ENCODE peak calls at places on chromosomes 3 and 15, in nine cellular contexts. E, H, B, O, J, V, C, Y and N are unnamed samples.

GRCh38 chr15:90058308-90058707 is 44.0 kb downstream of the IDH2 start:
- DNase-seq in V (no peak), C (no peak), E (no peak), O (no peak), H (no peak), Y (no peak), B (no peak), J (no peak), N (no peak)

GRCh38 chr15:68368731-68369435 is 63.1 kb downstream of the ITGA11 start:
- DNase-seq in E (no peak), H (no peak), J (peak; percentile 70), O (no peak), Y (no peak), C (no peak), B (no peak), V (no peak), N (no peak)

GRCh38 chr3:76664816-76665215 is 375.1 kb upstream of the ROBO2 start:
- DNase-seq in Y (no peak), J (no peak), O (no peak), E (no peak), V (no peak), C (no peak), B (no peak), H (no peak), N (no peak)

GRCh38 chr3:99753268-99753975 is 64.2 kb upstream of the CMSS1 start:
- DNase-seq in C (peak; percentile 62), V (peak; percentile 18), Y (no peak), H (peak; percentile 51), J (peak; percentile 93), O (peak; percentile 27), B (no peak), E (peak; percentile 91), N (no peak)

GRCh38 chr3:53502737-53503136 is 8.3 kb downstream of the CACNA1D start:
- DNase-seq in C (no peak), B (no peak), V (no peak), H (no peak), O (no peak), E (no peak), Y (no peak), J (no peak), N (no peak)

GRCh38 chr15:39499701-39500100 is 81.2 kb upstream of the THBS1 start:
- DNase-seq in J (no peak), Y (no peak), B (no peak), E (no peak), O (no peak), C (no peak), H (no peak), V (no peak), N (no peak)

GRCh38 chr3:174215426-174215825 is 643.7 kb upstream of the NAALADL2 start:
- DNase-seq in V (no peak), Y (no peak), H (no peak), O (no peak), B (no peak), J (no peak), C (no peak), E (no peak), N (no peak)

GRCh38 chr3:155661730-155662129 is 83.1 kb downstream of the PLCH1 start:
- DNase-seq in E (no peak), C (no peak), Y (no peak), O (no peak), J (no peak), H (no peak), V (no peak), B (no peak), N (no peak)

GRCh38 chr3:16511561-16512434 is 1.7 kb downstream of the RFTN1 start:
- DNase-seq in Y (peak; percentile 72), O (peak; percentile 82), E (peak; percentile 91), J (peak; percentile 86), H (peak; percentile 75), B (no peak), C (no peak), V (peak; percentile 46), N (no peak)

GRCh38 chr3:137259709-137260108 is 301.9 kb downstream of the IL20RB start:
- DNase-seq in O (no peak), Y (no peak), H (no peak), B (no peak), V (no peak), J (no peak), C (no peak), E (no peak), N (no peak)

GRCh38 chr3:42264399-42265058 is 1.5 kb downstream of the CCK start:
- DNase-seq in O (no peak), V (no peak), J (peak; percentile 13), E (peak; percentile 28), B (no peak), C (no peak), Y (no peak), H (peak; percentile 29), N (no peak)

GRCh38 chr15:73781038-73781925 is 28.1 kb upstream of the INSYN1 start:
- DNase-seq in V (no peak), E (peak; percentile 4), Y (no peak), B (no peak), H (peak; percentile 54), C (no peak), O (peak; percentile 6), J (peak; percentile 45), N (no peak)

GRCh38 chr3:72186485-72186864 is 401.5 kb upstream of the PROK2 start:
- DNase-seq in C (no peak), E (peak; percentile 51), V (no peak), O (no peak), Y (no peak), H (peak; percentile 24), B (no peak), J (peak; percentile 78), N (no peak)

GRCh38 chr3:194836676-194837075 is 151.0 kb downstream of the FAM43A start:
- DNase-seq in O (no peak), H (no peak), B (no peak), C (peak; percentile 64), E (no peak), Y (no peak), V (no peak), J (no peak), N (no peak)

GRCh38 chr15:38069506-38069905 is 135.1 kb downstream of the TMCO5A start:
- DNase-seq in V (no peak), E (peak; percentile 87), C (no peak), H (peak; percentile 79), O (no peak), B (no peak), J (peak; percentile 84), Y (no peak), N (no peak)

GRCh38 chr3:58299839-58300516 is 6.1 kb upstream of the RPP14 start:
- DNase-seq in C (no peak), B (no peak), Y (no peak), H (peak; percentile 39), J (peak; percentile 83), O (no peak), V (no peak), E (peak; percentile 83), N (no peak)

GRCh38 chr3:5220667-5221431 is 33.3 kb downstream of the EDEM1 start:
- DNase-seq in B (no peak), C (no peak), E (no peak), Y (no peak), H (no peak), J (no peak), O (no peak), V (no peak), N (no peak)

GRCh38 chr3:72340476-72341379 is 507.5 kb downstream of the SHQ1 start:
- DNase-seq in H (no peak), V (peak; percentile 54), Y (no peak), E (no peak), B (no peak), C (no peak), O (no peak), J (no peak), N (no peak)

GRCh38 chr3:40044487-40044886 is 235.1 kb downstream of the MYRIP start:
- DNase-seq in B (no peak), C (no peak), Y (no peak), H (no peak), V (no peak), E (no peak), O (no peak), J (peak; percentile 81), N (no peak)

GRCh38 chr15:28920781-28921331 is 35.1 kb downstream of the APBA2 start:
- DNase-seq in Y (no peak), C (no peak), V (no peak), J (no peak), B (no peak), H (no peak), E (no peak), O (no peak), N (no peak)

GRCh38 chr3:127970966-127971592 is 56.0 kb downstream of the KBTBD12 start:
- DNase-seq in E (peak; percentile 67), O (peak; percentile 25), Y (no peak), J (peak; percentile 69), C (peak; percentile 55), B (no peak), V (no peak), H (peak; percentile 50), N (peak; percentile 10)

GRCh38 chr3:43962043-43962442 is 271.3 kb downstream of the ABHD5 start:
- DNase-seq in Y (no peak), C (no peak), J (no peak), B (no peak), E (no peak), V (no peak), O (no peak), H (no peak), N (no peak)

GRCh38 chr3:122784436-122784835 is 9.2 kb downstream of the HSPBAP1 start:
- DNase-seq in B (no peak), V (no peak), C (no peak), Y (no peak), H (peak; percentile 70), E (peak; percentile 28), O (no peak), J (peak; percentile 72), N (no peak)

GRCh38 chr15:90212221-90213079 is 11.3 kb downstream of the SEMA4B start:
- DNase-seq in O (no peak), V (no peak), J (no peak), C (no peak), B (no peak), E (no peak), H (no peak), Y (no peak), N (no peak)

GRCh38 chr3:15630646-15631350 is 29.3 kb downstream of the BTD start:
- DNase-seq in B (no peak), V (no peak), J (peak; percentile 82), O (no peak), C (peak; percentile 67), Y (no peak), H (peak; percentile 28), E (peak; percentile 73), N (no peak)

GRCh38 chr15:101039461-101039860 is 120.3 kb downstream of the LRRK1 start:
- DNase-seq in Y (no peak), E (peak; percentile 64), H (no peak), J (peak; percentile 95), B (no peak), O (no peak), V (no peak), C (no peak), N (no peak)

GRCh38 chr3:175692256-175692655 is 833.1 kb downstream of the NAALADL2 start:
- DNase-seq in O (no peak), J (peak; percentile 29), H (no peak), Y (no peak), V (no peak), E (no peak), C (no peak), B (no peak), N (no peak)

GRCh38 chr15:75751901-75752300 is 39.3 kb upstream of the CSPG4 start:
- DNase-seq in H (no peak), Y (no peak), O (no peak), J (no peak), E (no peak), V (no peak), B (no peak), C (no peak), N (no peak)

GRCh38 chr3:73586190-73586589 is 38.6 kb downstream of the PDZRN3 start:
- DNase-seq in C (no peak), V (no peak), B (no peak), Y (no peak), J (no peak), H (no peak), E (no peak), O (no peak), N (no peak)

GRCh38 chr3:23889401-23889800 is 27.4 kb downstream of the NKIRAS1 start:
- DNase-seq in J (no peak), C (no peak), E (no peak), B (no peak), V (no peak), Y (no peak), H (no peak), O (no peak), N (no peak)

GRCh38 chr3:10574101-10574615 is 68.8 kb upstream of the ATP2B2 start:
- DNase-seq in B (no peak), E (no peak), O (no peak), C (no peak), H (no peak), J (no peak), Y (no peak), V (no peak), N (no peak)